ENCODE peak calls at places on chromosome 20, in five cellular contexts. O, J, T, Q and Y are unnamed samples. For H3K27me3 and H3K36me3, the result is how much of the 10 kb centered on the place peaks cover.

GRCh38 chr20:39857188-39857587 is 831.8 kb downstream of the MAFB start:
- DNase-seq in O (no peak), J (no peak), T (no peak), Q (no peak), Y (no peak)

GRCh38 chr20:4053516-4053919 is 38.2 kb upstream of the RNF24 start:
- DNase-seq in O (peak), J (no peak), T (peak), Q (no peak), Y (peak)

GRCh38 chr20:16260911-16261310 is 312.3 kb downstream of the KIF16B start:
- DNase-seq in O (no peak), J (no peak), T (peak), Q (no peak), Y (no peak)

GRCh38 chr20:38304845-38305447 is 990 bp downstream of the BPI start:
- DNase-seq in O (peak), J (peak), T (no peak), Q (peak), Y (peak)

GRCh38 chr20:43938932-43939761 is 24.5 kb downstream of the TOX2 start:
- DNase-seq in O (peak), J (no peak), T (peak), Q (peak), Y (peak)

GRCh38 chr20:40961686-40962640 is 66.7 kb upstream of the TOP1 start:
- DNase-seq in O (peak), J (no peak), T (peak), Q (no peak), Y (peak)

GRCh38 chr20:24651171-24651972 is 181.9 kb downstream of the SYNDIG1 start:
- DNase-seq in O (peak), J (no peak), T (peak), Q (no peak), Y (peak)

GRCh38 chr20:64024141-64024990 is 11.6 kb upstream of the C20orf204 start:
- DNase-seq in O (no peak), J (no peak), T (no peak), Q (peak), Y (no peak)

GRCh38 chr20:58891076-58891685 is 38.7 kb downstream of the GNAS start:
- DNase-seq in O (peak), J (no peak), T (peak), Q (peak), Y (no peak)

GRCh38 chr20:22568872-22569344 is 15.5 kb downstream of the FOXA2 start:
- DNase-seq in O (no peak), J (no peak), T (no peak), Q (no peak), Y (no peak)

GRCh38 chr20:36399147-36399968 is 93.2 kb downstream of the DLGAP4 start:
- DNase-seq in O (peak), J (peak), T (peak), Q (peak), Y (peak)

GRCh38 chr20:47432251-47433210 is 69.2 kb upstream of the NCOA3 start:
- DNase-seq in O (peak), J (no peak), T (peak), Q (no peak), Y (peak)

GRCh38 chr20:64065973-64066341 is 3.0 kb downstream of the TCEA2 start:
- DNase-seq in O (peak), J (no peak), T (peak), Q (no peak), Y (peak)

GRCh38 chr20:47988601-47989116 is 203.4 kb upstream of the SULF2 start:
- DNase-seq in O (no peak), J (no peak), T (no peak), Q (no peak), Y (no peak)

GRCh38 chr20:20203784-20204183 is 151.5 kb downstream of the CFAP61 start:
- DNase-seq in O (no peak), J (no peak), T (no peak), Q (no peak), Y (no peak)

GRCh38 chr20:12968472-12968871 is 40.3 kb upstream of the SPTLC3 start:
- DNase-seq in O (no peak), J (no peak), T (no peak), Q (no peak), Y (no peak)

GRCh38 chr20:43322851-43323250 is 133.1 kb upstream of the PTPRT start:
- DNase-seq in O (no peak), J (no peak), T (no peak), Q (peak), Y (no peak)

GRCh38 chr20:48727226-48727625 is 100.6 kb downstream of the PREX1 start:
- DNase-seq in O (no peak), J (no peak), T (no peak), Q (no peak), Y (no peak)

GRCh38 chr20:38751360-38751976 is 3.2 kb downstream of the ACTR5 start:
- DNase-seq in O (no peak), J (no peak), T (peak), Q (no peak), Y (peak)

GRCh38 chr20:3141757-3142156 is 17.9 kb downstream of the FASTKD5 start:
- DNase-seq in O (no peak), J (no peak), T (no peak), Q (no peak), Y (no peak)

GRCh38 chr20:41168281-41169183 is 31.2 kb downstream of the PLCG1 start:
- DNase-seq in O (no peak), J (no peak), T (no peak), Q (no peak), Y (no peak)

GRCh38 chr20:59084041-59084841 is 41.7 kb upstream of the PRELID3B start:
- DNase-seq in O (no peak), J (no peak), T (no peak), Q (no peak), Y (no peak)

GRCh38 chr20:21436186-21436585 is 38.9 kb upstream of the NKX2-4 start:
- DNase-seq in O (peak), J (no peak), T (peak), Q (no peak), Y (peak)

GRCh38 chr20:25279403-25279802 is 31.5 kb downstream of the PYGB start:
- DNase-seq in O (no peak), J (no peak), T (peak), Q (no peak), Y (no peak)

GRCh38 chr20:14838663-14839650 is 501.5 kb upstream of the FLRT3 start:
- DNase-seq in O (no peak), J (no peak), T (peak), Q (no peak), Y (peak)

GRCh38 chr20:16391003-16391402 is 182.2 kb downstream of the KIF16B start:
- DNase-seq in O (no peak), J (no peak), T (no peak), Q (no peak), Y (no peak)

GRCh38 chr20:47859255-47859654 is 74.0 kb upstream of the SULF2 start:
- DNase-seq in O (peak), J (no peak), T (no peak), Q (no peak), Y (no peak)

GRCh38 chr20:15817351-15817750 is 755.9 kb downstream of the KIF16B start:
- DNase-seq in O (no peak), J (no peak), T (no peak), Q (no peak), Y (no peak)

GRCh38 chr20:62141397-62142251 is 1.6 kb downstream of the PSMA7 start:
- DNase-seq in O (peak), J (no peak), T (no peak), Q (no peak), Y (peak)

GRCh38 chr20:57274846-57275245 is 8.4 kb upstream of the BMP7 start:
- DNase-seq in O (no peak), J (no peak), T (no peak), Q (no peak), Y (no peak)

GRCh38 chr20:57276221-57276620 is 9.8 kb upstream of the BMP7 start:
- DNase-seq in O (no peak), J (no peak), T (no peak), Q (no peak), Y (no peak)

GRCh38 chr20:57275813-57276212 is 9.4 kb upstream of the BMP7 start:
- DNase-seq in O (peak), J (no peak), T (no peak), Q (no peak), Y (peak)

GRCh38 chr20:57274299-57274698 is 7.9 kb upstream of the BMP7 start:
- DNase-seq in O (no peak), J (no peak), T (no peak), Q (no peak), Y (no peak)

GRCh38 chr20:57275334-57275733 is 8.9 kb upstream of the BMP7 start:
- DNase-seq in O (no peak), J (no peak), T (no peak), Q (no peak), Y (no peak)
- H3K27me3 ChIP-seq in O (under half), J (under half), T (under half), Q (under half), Y (under half)

DNA sequence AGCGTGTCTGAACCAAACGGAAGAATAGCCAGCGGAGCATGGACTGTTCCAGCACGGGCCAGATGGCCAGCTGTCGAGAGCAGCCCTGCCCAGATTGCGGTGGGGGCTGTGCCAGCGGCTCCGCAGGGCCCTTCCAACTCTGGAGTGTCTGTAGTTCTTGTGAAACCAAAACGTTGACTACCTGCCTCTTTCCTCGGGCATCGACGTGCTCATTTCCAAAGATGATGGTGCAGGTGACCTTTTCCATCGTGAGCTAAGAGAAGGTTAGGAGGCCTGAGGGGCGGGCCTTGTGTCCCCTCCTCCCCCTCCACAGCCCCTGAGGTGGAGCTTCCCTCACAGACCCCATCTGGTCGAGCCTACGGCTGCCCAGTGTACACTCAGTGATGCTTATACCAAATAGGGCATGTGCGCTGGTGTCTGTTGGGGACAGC is 12.9 kb upstream of the C20orf144 start:
- DNase-seq in O (no peak), J (no peak), T (no peak), Q (peak), Y (no peak)
- H3K36me3 ChIP-seq in O (under half), J (under half), T (under half), Q (under half), Y (under half)

DNA sequence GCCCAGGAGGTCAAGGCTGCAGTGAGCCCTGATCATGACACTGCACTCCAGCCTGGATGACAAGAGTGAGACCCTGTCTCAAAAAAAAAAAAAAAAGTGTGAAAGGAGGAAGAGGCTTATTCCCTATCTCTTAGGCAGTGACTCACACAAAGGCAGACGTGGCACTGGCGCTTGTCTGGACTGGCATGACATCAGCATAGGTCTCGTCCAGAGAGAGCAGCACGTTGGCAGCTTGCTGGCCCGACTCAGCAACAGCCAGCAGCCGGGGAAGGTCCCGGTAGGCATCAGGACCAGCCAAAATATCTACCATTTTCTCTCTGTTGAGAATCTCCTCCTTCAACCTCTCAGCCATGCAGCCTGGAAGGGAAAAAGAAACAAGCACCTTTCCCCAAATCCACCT is 14.1 kb downstream of the CDK5RAP1 start:
- DNase-seq in O (peak), J (no peak), T (peak), Q (no peak), Y (peak)
- H3K27me3 ChIP-seq in O (under half), J (under half), T (under half), Q (under half), Y (under half)

GRCh38 chr20:32793059-32793458 is 26.7 kb upstream of the MAPRE1 start:
- DNase-seq in O (no peak), J (no peak), T (no peak), Q (no peak), Y (no peak)
- H3K36me3 ChIP-seq in O (under half), J (half or more), T (under half), Q (under half), Y (under half)

DNA sequence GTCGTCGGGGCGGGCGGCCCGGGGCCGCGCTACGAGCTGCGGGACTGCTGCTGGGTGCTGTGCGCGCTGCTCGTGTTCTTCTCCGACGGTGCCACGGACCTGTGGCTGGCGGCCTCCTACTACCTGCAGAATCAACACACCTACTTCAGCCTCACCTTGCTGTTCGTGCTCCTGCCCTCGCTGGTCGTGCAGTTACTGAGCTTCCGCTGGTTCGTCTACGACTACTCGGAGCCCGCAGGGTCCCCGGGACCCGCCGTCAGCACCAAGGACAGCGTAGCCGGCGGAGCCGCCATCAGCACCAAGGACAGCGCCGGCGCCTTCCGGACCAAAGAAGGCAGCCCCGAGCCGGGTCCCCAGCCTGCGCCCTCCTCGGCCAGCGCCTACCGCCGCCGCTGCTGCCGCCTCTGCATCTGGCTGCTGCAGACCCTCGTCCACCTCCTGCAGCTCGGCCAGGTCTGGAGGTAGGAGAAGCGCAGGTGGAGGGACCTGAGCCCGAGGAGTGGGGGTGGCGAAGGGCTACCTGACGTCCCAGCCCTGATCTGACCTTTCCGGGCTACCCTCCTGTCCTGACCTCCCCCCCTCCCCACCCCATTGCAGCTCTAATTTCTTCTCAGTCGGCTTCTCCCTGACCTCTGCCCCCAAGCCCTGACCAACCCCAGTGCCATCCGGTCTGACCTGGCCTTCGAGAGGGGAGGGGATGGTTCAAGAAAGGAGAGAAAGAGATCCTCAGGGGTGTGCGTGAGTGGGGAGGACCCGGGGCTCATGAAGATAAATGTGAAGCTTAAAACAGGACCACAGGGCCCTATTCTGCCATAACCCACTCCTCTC is 562 bp downstream of the XKR7 start:
- DNase-seq in O (peak), J (peak), T (peak), Q (peak), Y (peak)
- H3K27me3 ChIP-seq in O (under half), J (half or more), T (under half), Q (under half), Y (under half)

DNA sequence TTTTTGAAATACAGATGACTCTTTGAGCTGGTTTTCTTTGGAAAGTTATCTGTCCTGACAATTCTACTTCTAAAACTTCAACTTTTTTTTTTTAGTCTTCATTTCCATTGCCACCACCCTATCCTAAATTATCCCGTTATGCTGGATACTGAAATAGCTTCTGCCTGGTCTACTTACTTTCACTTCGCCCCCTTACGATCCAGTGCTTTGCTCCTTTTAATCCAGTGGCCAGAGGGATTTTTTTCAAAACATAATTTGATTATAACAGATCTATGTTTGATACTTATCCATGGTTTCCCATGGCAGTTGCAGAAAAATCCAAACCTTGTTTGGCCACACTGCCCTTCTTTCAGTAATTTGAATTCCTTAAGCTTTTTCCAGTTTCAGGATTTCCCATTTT is 27.4 kb downstream of the ASXL1 start:
- DNase-seq in O (no peak), J (no peak), T (no peak), Q (no peak), Y (no peak)
- H3K36me3 ChIP-seq in O (under half), J (under half), T (under half), Q (under half), Y (under half)

DNA sequence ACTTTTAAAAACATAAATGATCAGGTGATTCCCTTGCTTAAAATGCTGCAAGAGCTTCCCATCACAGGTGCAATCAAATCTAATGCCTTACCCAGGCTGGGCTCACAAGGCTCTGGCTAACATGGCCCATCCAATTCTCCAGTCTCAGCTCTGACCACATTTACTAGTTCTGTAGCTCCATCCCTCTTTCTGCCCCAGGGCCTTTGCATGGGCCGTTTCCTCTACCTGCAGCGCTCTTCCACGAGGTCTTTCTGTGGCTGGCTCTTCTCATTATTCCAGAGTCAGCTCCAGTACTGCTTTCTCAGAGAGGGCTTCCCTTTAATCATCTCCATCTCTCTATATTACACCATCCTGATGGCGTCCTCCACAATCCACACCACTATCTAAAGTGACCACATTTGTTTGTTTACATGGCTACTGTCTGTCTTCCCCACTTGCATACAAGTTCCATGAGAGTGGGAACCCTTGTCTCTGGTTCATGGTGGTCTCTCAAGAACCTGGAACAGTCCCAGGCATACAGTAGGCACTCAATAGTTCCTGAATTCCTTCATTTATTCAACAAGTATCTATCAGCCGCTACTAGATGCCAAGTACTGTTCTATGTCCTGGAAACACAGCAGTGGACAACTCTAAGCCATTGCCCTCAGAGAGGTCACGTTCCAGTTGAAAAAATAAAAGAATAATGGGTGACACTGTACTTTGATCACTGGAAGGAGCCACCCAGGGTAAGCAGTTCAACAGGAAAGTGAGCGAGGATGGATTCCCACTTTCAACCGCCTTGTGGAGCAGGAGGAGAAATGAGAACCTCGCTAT is 12.6 kb downstream of the CYP24A1 start:
- DNase-seq in O (no peak), J (no peak), T (no peak), Q (no peak), Y (no peak)
- H3K27me3 ChIP-seq in O (under half), J (under half), T (under half), Q (under half), Y (under half)

GRCh38 chr20:51508780-51509179 is 33.7 kb downstream of the NFATC2 start:
- DNase-seq in O (no peak), J (no peak), T (no peak), Q (no peak), Y (no peak)
- H3K36me3 ChIP-seq in O (under half), J (under half), T (under half), Q (under half), Y (under half)

GRCh38 chr20:46148313-46149213 is 30.4 kb downstream of the CD40 start:
- DNase-seq in O (no peak), J (no peak), T (no peak), Q (no peak), Y (peak)

GRCh38 chr20:46142124-46142523 is 24.0 kb downstream of the CD40 start:
- DNase-seq in O (no peak), J (no peak), T (no peak), Q (no peak), Y (no peak)

GRCh38 chr20:46139908-46140482 is 21.9 kb downstream of the CD40 start:
- DNase-seq in O (peak), J (no peak), T (no peak), Q (no peak), Y (peak)

GRCh38 chr20:46145646-46146045 is 27.5 kb downstream of the CD40 start:
- DNase-seq in O (no peak), J (no peak), T (no peak), Q (no peak), Y (no peak)

DNA sequence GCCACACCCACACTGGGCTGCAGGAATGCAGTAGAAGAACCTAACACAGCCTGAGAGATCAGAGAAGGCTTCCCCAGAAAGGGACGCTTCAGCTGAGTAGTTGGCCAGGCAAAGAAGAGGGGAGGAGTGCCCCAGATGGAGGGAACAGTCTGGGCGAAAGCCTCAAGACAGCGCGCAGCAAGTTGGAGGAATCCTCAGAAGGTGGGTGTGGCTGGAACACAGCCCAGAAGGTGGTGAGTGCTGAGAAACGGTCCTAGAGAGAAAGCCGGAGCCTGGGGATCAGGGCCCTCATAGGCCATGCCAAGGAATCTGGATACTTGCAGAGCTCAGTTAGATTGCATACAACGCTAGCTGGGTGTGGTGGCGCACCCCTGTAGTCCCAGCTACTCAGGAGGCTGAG is 26.5 kb downstream of the CD40 start:
- DNase-seq in O (peak), J (no peak), T (no peak), Q (no peak), Y (peak)
- H3K27me3 ChIP-seq in O (under half), J (under half), T (under half), Q (under half), Y (under half)

DNA sequence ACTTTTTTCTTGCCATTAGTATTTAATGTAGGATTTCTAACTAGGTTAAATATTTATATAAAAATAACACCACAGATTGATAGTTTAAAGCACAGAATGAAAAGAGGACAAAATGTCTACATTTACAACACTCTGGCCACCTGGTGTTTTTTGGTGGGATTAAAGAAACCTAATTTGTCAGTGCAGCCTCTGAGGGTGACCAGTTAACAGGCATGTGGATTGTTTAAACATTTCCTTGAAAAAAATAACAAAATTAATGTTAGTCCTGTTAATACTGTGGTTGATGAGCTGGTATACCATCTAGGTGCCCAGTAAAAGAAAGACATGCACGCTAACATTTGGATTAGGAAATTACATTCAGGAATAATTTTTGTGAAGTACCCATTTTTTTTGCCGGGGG is 8.8 kb downstream of the SLC9A8 start:
- DNase-seq in O (no peak), J (no peak), T (no peak), Q (no peak), Y (no peak)
- H3K36me3 ChIP-seq in O (under half), J (under half), T (under half), Q (under half), Y (under half)